ENCODE peak calls at places on chromosome 17, in five cellular contexts. L is GM13976, R is omental fat pad, E is AG10803, G is right lobe of liver. S is an unnamed sample.

GRCh38 chr17:80895366-80895765 is 96.3 kb upstream of the CHMP6 start:
- DNase-seq in R (no peak), E (no peak), L (no peak), G (no peak), S (no peak)

GRCh38 chr17:30372755-30373154 is 6.0 kb upstream of the CPD start:
- DNase-seq in R (no peak), L (no peak), G (no peak), E (peak; percentile 17), S (peak; percentile 54)

GRCh38 chr17:29617125-29617480 is 5.6 kb downstream of the CORO6 start:
- DNase-seq in E (peak; percentile 60), L (peak; percentile 91), G (peak; percentile 77), R (no peak), S (peak; percentile 97)

GRCh38 chr17:56982312-56982711 is 4.4 kb downstream of the SCPEP1 start:
- DNase-seq in L (no peak), E (no peak), R (no peak), G (no peak), S (no peak)

GRCh38 chr17:58153046-58153445 is 4.9 kb downstream of the OR4D1 start:
- DNase-seq in R (no peak), E (no peak), L (no peak), G (no peak), S (peak; percentile 66)

GRCh38 chr17:36921131-36921851 is 16.0 kb upstream of the LHX1 start:
- DNase-seq in R (no peak), G (no peak), E (no peak), L (no peak), S (peak; percentile 86)

GRCh38 chr17:28086519-28086918 is 44.0 kb downstream of the NLK start:
- DNase-seq in R (no peak), G (no peak), L (no peak), E (no peak), S (no peak)

GRCh38 chr17:16285646-16286008 is 67.6 kb downstream of the CENPV start:
- DNase-seq in E (no peak), L (no peak), R (no peak), G (no peak), S (no peak)

GRCh38 chr17:38885044-38885727 is 15.3 kb downstream of the LASP1 start:
- DNase-seq in R (no peak), G (peak; percentile 73), L (no peak), E (no peak), S (no peak)

GRCh38 chr17:50605434-50605833 is 29.2 kb upstream of the ABCC3 start:
- DNase-seq in L (no peak), E (no peak), R (no peak), G (no peak), S (no peak)

GRCh38 chr17:50604470-50604869 is 30.2 kb upstream of the ABCC3 start:
- DNase-seq in R (no peak), E (peak; percentile 38), L (no peak), G (no peak), S (no peak)

GRCh38 chr17:50602514-50603235 is 32.0 kb upstream of the ABCC3 start:
- DNase-seq in L (no peak), E (no peak), R (no peak), G (no peak), S (no peak)

GRCh38 chr17:50601789-50602375 is 32.8 kb upstream of the ABCC3 start:
- DNase-seq in R (no peak), E (no peak), L (no peak), G (no peak), S (no peak)

DNA sequence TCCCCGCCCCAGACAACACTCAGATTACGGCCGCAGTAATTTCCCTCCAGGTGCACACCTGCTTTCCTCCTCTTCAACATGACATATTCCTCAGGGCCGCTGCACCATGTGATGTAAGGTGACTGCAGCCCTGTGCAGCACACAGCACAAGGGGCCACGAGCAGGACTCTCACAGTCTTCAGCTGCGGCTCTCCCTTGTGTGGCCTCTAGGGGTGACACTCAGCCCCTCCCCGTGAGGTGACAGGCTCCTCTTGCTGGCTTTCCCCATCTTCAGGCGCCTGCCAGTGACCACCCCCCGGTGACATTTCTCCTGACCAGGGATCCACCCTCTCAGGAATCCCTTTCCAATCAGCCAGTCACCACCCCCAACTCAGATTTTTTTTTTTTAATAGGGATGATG is 31.3 kb upstream of the ABCC3 start:
- DNase-seq in E (no peak), L (no peak), R (no peak), G (no peak), S (peak; percentile 8)
- TF ChIP-seq CTCF in E (peak; percentile 11), L (no peak), R (no peak), G (no peak), S (no peak)

DNA sequence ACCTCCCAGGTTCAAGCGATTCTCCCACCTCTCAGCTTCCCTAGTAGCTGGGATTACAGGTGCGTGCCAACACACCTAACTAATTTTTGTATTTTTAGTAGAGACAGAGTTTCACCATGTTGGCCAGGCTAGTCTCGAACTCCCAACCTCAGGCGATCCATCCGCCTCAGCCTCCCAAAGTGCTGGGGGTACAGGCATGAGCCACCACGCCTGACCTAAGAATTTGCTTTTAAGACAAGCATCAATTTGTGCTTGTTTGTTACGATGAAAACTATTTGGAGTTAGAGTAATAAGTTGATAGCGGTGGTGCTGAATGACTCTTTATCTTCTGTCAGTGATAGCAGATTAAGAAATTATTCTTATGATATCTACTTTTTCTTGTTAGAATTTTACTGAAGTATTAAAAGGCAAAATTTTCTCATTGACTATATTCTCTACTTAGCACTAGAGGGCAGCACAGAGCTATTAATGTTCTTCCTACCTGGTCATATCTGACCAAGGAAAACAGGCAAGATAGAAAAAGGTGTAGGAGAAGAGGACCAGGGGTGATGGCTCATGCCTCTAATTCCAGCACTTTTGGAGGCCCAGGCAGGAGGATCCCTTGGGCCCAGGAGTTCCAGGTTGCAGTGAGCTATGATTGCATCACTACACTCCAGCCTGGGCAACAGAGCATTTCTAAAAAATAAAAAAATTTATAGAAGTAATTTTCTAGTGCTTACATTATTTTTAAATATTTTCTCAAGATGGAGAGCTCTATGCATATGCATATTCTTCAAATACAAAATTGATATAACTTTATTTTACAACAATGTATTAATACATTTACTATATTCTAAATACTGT is 24.5 kb downstream of the STXBP4 start:
- DNase-seq in L (peak; percentile 46), R (no peak), G (no peak), E (peak; percentile 57), S (no peak)
- TF ChIP-seq CTCF in L (peak; percentile 30), R (no peak), G (peak; percentile 68), E (peak; percentile 71), S (peak; percentile 70)

GRCh38 chr17:75504347-75505151 is 10.8 kb downstream of the CASKIN2 start:
- DNase-seq in L (peak; percentile 88), R (no peak), E (peak; percentile 6), G (peak; percentile 88), S (peak; percentile 49)
- TF ChIP-seq CTCF in L (peak; percentile 65), R (no peak), E (peak; percentile 47), G (peak; percentile 79), S (peak; percentile 58)

GRCh38 chr17:50111687-50112655 is 16.8 kb downstream of the PDK2 start:
- DNase-seq in E (no peak), L (no peak), R (no peak), G (peak; percentile 62), S (no peak)
- TF ChIP-seq CTCF in E (no peak), L (no peak), R (no peak), G (no peak), S (no peak)

GRCh38 chr17:8960325-8961144 is 5.0 kb downstream of the PIK3R5 start:
- DNase-seq in R (no peak), L (no peak), E (no peak), G (peak; percentile 13), S (no peak)
- TF ChIP-seq CTCF in R (no peak), L (no peak), E (no peak), G (no peak), S (no peak)

GRCh38 chr17:1649844-1650409 is at the start of gene RILP:
- DNase-seq in G (peak; percentile 98), L (peak; percentile 56), E (peak; percentile 25), R (peak; percentile 52), S (no peak)

GRCh38 chr17:1648582-1649115 is 1.0 kb downstream of the RILP start:
- DNase-seq in R (peak; percentile 88), E (peak; percentile 94), G (peak; percentile 96), L (peak; percentile 98), S (peak; percentile 95)

GRCh38 chr17:1649116-1649843 is 386 bp downstream of the RILP start:
- DNase-seq in L (peak; percentile 86), G (no peak), E (peak; percentile 85), R (peak; percentile 66), S (peak; percentile 88)

GRCh38 chr17:1646199-1646875 is 805 bp upstream of the SCARF1 start:
- DNase-seq in R (no peak), G (no peak), L (no peak), E (no peak), S (no peak)

GRCh38 chr17:1647802-1648581 is 1.7 kb downstream of the RILP start:
- DNase-seq in L (no peak), E (peak; percentile 26), R (no peak), G (peak; percentile 75), S (no peak)
- TF ChIP-seq CTCF in L (no peak), E (peak; percentile 38), R (no peak), G (no peak), S (no peak)

DNA sequence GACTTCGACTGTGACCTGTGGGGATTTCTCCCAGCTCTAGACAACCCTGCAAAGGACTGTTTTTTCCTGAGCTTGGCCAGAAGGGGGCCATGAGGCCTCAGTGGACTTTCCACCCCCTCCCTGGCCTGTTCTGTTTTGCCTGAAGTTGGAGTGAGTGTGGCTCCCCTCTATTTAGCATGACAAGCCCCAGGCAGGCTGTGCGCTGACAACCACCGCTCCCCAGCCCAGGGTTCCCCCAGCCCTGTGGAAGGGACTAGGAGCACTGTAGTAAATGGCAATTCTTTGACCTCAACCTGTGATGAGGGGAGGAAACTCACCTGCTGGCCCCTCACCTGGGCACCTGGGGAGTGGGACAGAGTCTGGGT is 19.3 kb downstream of the NGFR start:
- DNase-seq in G (no peak), E (no peak), R (no peak), L (no peak), S (no peak)
- TF ChIP-seq CTCF in G (no peak), E (peak; percentile 32), R (no peak), L (no peak), S (no peak)

DNA sequence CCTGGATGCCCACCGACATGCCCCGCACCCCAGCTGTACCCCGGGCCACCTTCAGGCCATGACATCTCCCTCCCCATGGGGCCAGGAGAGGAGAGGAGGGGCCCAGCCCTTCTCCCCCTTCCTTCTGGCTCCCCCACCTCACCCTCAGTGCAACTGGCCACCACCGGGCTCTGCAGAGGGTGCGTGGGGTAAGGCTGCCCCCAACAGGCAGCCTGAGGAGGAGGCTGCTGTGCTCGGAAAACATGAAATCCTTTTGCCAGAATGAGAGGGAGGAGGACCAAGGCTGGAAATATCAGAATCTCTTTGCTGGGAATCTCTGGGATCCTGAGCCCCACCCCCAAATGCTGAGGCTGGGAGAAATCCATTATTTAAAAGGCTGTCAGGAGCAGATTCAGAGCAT is 68.4 kb downstream of the CCT6B start:
- DNase-seq in R (no peak), G (no peak), E (no peak), L (peak; percentile 54), S (peak; percentile 19)
- TF ChIP-seq CTCF in R (no peak), G (peak; percentile 54), E (peak; percentile 16), L (peak; percentile 23), S (no peak)

GRCh38 chr17:9370464-9370863 is 205.2 kb downstream of the STX8 start:
- DNase-seq in G (no peak), R (no peak), L (no peak), E (peak; percentile 66), S (no peak)
- TF ChIP-seq CTCF in G (no peak), R (no peak), L (no peak), E (no peak), S (no peak)

S was measured in activated CD8-positive, alpha-beta T cell treated with anti-CD3 and anti-CD28 coated beads for 36 hours.